ENCODE peak calls at places on chromosomes 2 and 18, in four cellular contexts. F, G, U and K are unnamed samples.
A peak's percentile ranks its signal among the peaks of the same experiment; 100 is the strongest.

GRCh38 chr2:130388221-130388907 is 32.5 kb downstream of the PTPN18 start:
- DNase-seq in F (no peak), G (no peak), U (no peak), K (no peak)

GRCh38 chr2:156199588-156199987 is 132.9 kb downstream of the NR4A2 start:
- DNase-seq in F (peak; percentile 33), G (no peak), U (no peak), K (no peak)

GRCh38 chr2:128660836-128661235 is 342.2 kb upstream of the HS6ST1 start:
- DNase-seq in F (no peak), G (no peak), U (no peak), K (no peak)

GRCh38 chr2:69221960-69222751 is 164.9 kb downstream of the GFPT1 start:
- DNase-seq in F (no peak), G (no peak), U (no peak), K (no peak)

GRCh38 chr18:47075098-47075883 is 39.9 kb upstream of the ELOA2 start:
- DNase-seq in F (peak; percentile 76), G (no peak), U (peak; percentile 57), K (no peak)

GRCh38 chr2:13996527-13996926 is 636.0 kb upstream of the LRATD1 start:
- DNase-seq in F (peak; percentile 11), G (no peak), U (no peak), K (no peak)

GRCh38 chr2:200156140-200156858 is 150.2 kb upstream of the SPATS2L start:
- DNase-seq in F (peak; percentile 92), G (no peak), U (peak; percentile 71), K (peak; percentile 84)

GRCh38 chr18:8874872-8875271 is 169.5 kb downstream of the MTCL1 start:
- DNase-seq in F (no peak), G (no peak), U (no peak), K (no peak)

GRCh38 chr2:38462121-38462634 is 85.1 kb upstream of the ATL2 start:
- DNase-seq in F (peak; percentile 98), G (no peak), U (no peak), K (peak; percentile 75)

GRCh38 chr18:78733762-78734613 is 245.6 kb upstream of the SALL3 start:
- DNase-seq in F (no peak), G (no peak), U (no peak), K (no peak)

GRCh38 chr18:79545255-79545654 is 134.3 kb upstream of the CTDP1 start:
- DNase-seq in F (no peak), G (no peak), U (no peak), K (no peak)

GRCh38 chr18:8562914-8563313 is 46.3 kb upstream of the RAB12 start:
- DNase-seq in F (no peak), G (no peak), U (no peak), K (no peak)

GRCh38 chr2:203928849-203929248 is 7.7 kb upstream of the ICOS start:
- DNase-seq in F (no peak), G (no peak), U (no peak), K (peak; percentile 25)

GRCh38 chr2:64581777-64582539 is 57.8 kb downstream of the AFTPH start:
- DNase-seq in F (no peak), G (no peak), U (no peak), K (no peak)

GRCh38 chr2:239293450-239294430 is 107.1 kb downstream of the HDAC4 start:
- DNase-seq in F (no peak), G (no peak), U (no peak), K (no peak)